ENCODE peak calls at places on chromosomes 12 and 14, in four cellular contexts. D is activated T-helper 1 cell treated with Interleukin-2 at 50 U/mL for 16 hours, N is A549, V is T-helper 22 cell. H is an unnamed sample.

GRCh38 chr14:85416771-85417170 is 113.2 kb upstream of the FLRT2 start:
- DNase-seq in D (no peak), V (no peak), N (peak), H (no peak)

GRCh38 chr12:96352161-96352835 is 47.9 kb downstream of the CDK17 start:
- DNase-seq in N (no peak), V (no peak), D (no peak), H (no peak)

GRCh38 chr14:69715725-69716482 is 51.0 kb upstream of the SRSF5 start:
- DNase-seq in N (no peak), V (no peak), D (no peak), H (no peak)

GRCh38 chr14:68611611-68612010 is 181.3 kb downstream of the ZFP36L1 start:
- DNase-seq in V (no peak), N (no peak), D (no peak), H (no peak)

GRCh38 chr12:99959549-99960170 is 25.1 kb downstream of the ANKS1B start:
- DNase-seq in N (peak), D (no peak), V (no peak), H (no peak)

GRCh38 chr12:3279832-3280231 is 202.7 kb downstream of the TSPAN9 start:
- DNase-seq in N (no peak), D (no peak), V (no peak), H (no peak)

GRCh38 chr14:55000381-55000780 is 26.5 kb downstream of the WDHD1 start:
- DNase-seq in D (no peak), V (no peak), N (no peak), H (no peak)

GRCh38 chr14:99716091-99716849 is 32.2 kb downstream of the CYP46A1 start:
- DNase-seq in D (no peak), V (no peak), N (no peak), H (no peak)

GRCh38 chr14:35459779-35460178 is 55.2 kb upstream of the NFKBIA start:
- DNase-seq in D (no peak), V (no peak), N (no peak), H (no peak)

GRCh38 chr14:63438065-63438757 is 105.0 kb downstream of the PPP2R5E start:
- DNase-seq in V (no peak), N (peak), D (no peak), H (no peak)

GRCh38 chr12:110858848-110859247 is 12.1 kb downstream of the CCDC63 start:
- DNase-seq in V (no peak), D (no peak), N (no peak), H (no peak)

GRCh38 chr12:116171549-116171948 is 105.9 kb downstream of the MED13L start:
- DNase-seq in V (no peak), N (no peak), D (no peak), H (no peak)

GRCh38 chr14:71533396-71533795 is 398.8 kb upstream of the RGS6 start:
- DNase-seq in V (no peak), D (no peak), N (no peak), H (no peak)

GRCh38 chr12:65891987-65892481 is 67.8 kb downstream of the HMGA2 start:
- DNase-seq in N (peak), V (no peak), D (no peak), H (no peak)

GRCh38 chr14:21244546-21244945 is 24.7 kb downstream of the HNRNPC start:
- DNase-seq in D (no peak), N (no peak), V (no peak), H (no peak)

GRCh38 chr14:32186248-32186647 is 15.6 kb upstream of the RNU6-7 start:
- DNase-seq in N (no peak), V (no peak), D (no peak), H (no peak)

GRCh38 chr14:25371053-25371452 is 321.1 kb upstream of the STXBP6 start:
- DNase-seq in V (no peak), N (no peak), D (no peak), H (no peak)

GRCh38 chr14:58072288-58073071 is 79.5 kb downstream of the ARMH4 start:
- DNase-seq in N (peak), D (no peak), V (no peak), H (peak)

GRCh38 chr12:126042286-126042685 is 977.1 kb downstream of the AACS start:
- DNase-seq in V (no peak), D (no peak), N (no peak), H (no peak)

GRCh38 chr14:23066855-23067744 is 9.8 kb upstream of the CDH24 start:
- DNase-seq in N (no peak), D (no peak), V (no peak), H (no peak)

GRCh38 chr12:95191060-95191696 is 26.1 kb downstream of the FGD6 start:
- DNase-seq in D (no peak), N (no peak), V (no peak), H (no peak)

GRCh38 chr14:67240168-67240932 is 885 bp upstream of the PALS1 start:
- DNase-seq in V (peak), D (peak), N (peak), H (no peak)

GRCh38 chr12:59088673-59089072 is 168.4 kb upstream of the LRIG3 start:
- DNase-seq in V (no peak), D (no peak), N (no peak), H (no peak)

GRCh38 chr12:105741786-105742566 is 396.8 kb downstream of the NUAK1 start:
- DNase-seq in N (no peak), D (no peak), V (no peak), H (no peak)

GRCh38 chr12:85733441-85733840 is 102.8 kb downstream of the RASSF9 start:
- DNase-seq in N (no peak), D (no peak), V (no peak), H (no peak)

GRCh38 chr12:53113307-53113706 is 10.0 kb downstream of the SOAT2 start:
- DNase-seq in V (no peak), N (no peak), D (no peak), H (no peak)

GRCh38 chr12:42761601-42762350 is 172.2 kb upstream of the PRICKLE1 start:
- DNase-seq in N (no peak), D (no peak), V (no peak), H (no peak)

GRCh38 chr12:47754126-47754525 is 4.6 kb downstream of the RAPGEF3 start:
- DNase-seq in N (no peak), V (no peak), D (no peak), H (no peak)

GRCh38 chr14:73295198-73295796 is 58.0 kb downstream of the PAPLN start:
- DNase-seq in N (peak), D (no peak), V (no peak), H (no peak)

GRCh38 chr12:67692135-67692534 is 43.6 kb downstream of the DYRK2 start:
- DNase-seq in V (no peak), N (no peak), D (no peak), H (no peak)

GRCh38 chr12:1445807-1446206 is 148.6 kb downstream of the FBXL14 start:
- DNase-seq in N (no peak), D (no peak), V (no peak), H (no peak)

GRCh38 chr12:42744539-42745156 is 155.1 kb upstream of the PRICKLE1 start:
- DNase-seq in N (no peak), D (no peak), V (no peak), H (no peak)

GRCh38 chr12:90287585-90287984 is 578.9 kb upstream of the ATP2B1 start:
- DNase-seq in N (no peak), V (no peak), D (no peak), H (no peak)

GRCh38 chr14:91870001-91870400 is 2.7 kb upstream of the TC2N start:
- DNase-seq in D (peak), N (no peak), V (peak), H (peak)

GRCh38 chr12:75986001-75986739 is 45.4 kb downstream of the PHLDA1 start:
- DNase-seq in V (no peak), N (no peak), D (no peak), H (no peak)